ENCODE peak calls at places on chromosomes 3 and 15, in six cellular contexts. V, J, A, O, F and Y are unnamed samples. For H3K4me1, the result is how much of the 10 kb centered on the place peaks cover.

GRCh38 chr15:35427091-35427490 is 118.9 kb downstream of the DPH6 start:
- DNase-seq in O (no peak), V (no peak), J (no peak), F (no peak), A (no peak), Y (no peak)

GRCh38 chr3:126524429-126524988 is 554 bp downstream of the CHST13 start:
- DNase-seq in J (no peak), V (no peak), A (peak), O (peak), F (peak), Y (peak)

GRCh38 chr15:65384505-65384894 is 6.7 kb upstream of the IGDCC3 start:
- DNase-seq in J (no peak), O (no peak), A (no peak), F (no peak), V (no peak), Y (no peak)

GRCh38 chr15:64651573-64652260 is 123.7 kb downstream of the RBPMS2 start:
- DNase-seq in J (peak), O (no peak), F (no peak), V (no peak), A (no peak), Y (no peak)

GRCh38 chr3:79148786-79149185 is 619.0 kb downstream of the ROBO1 start:
- DNase-seq in V (no peak), O (no peak), A (no peak), J (no peak), F (no peak), Y (no peak)

GRCh38 chr15:84953136-84953535 is 28.5 kb upstream of the PDE8A start:
- DNase-seq in O (no peak), J (no peak), F (no peak), A (no peak), V (no peak), Y (no peak)

GRCh38 chr3:160856450-160856849 is 100.4 kb downstream of the PPM1L start:
- DNase-seq in J (no peak), F (no peak), V (no peak), A (no peak), O (no peak), Y (no peak)

GRCh38 chr3:144362126-144362525 is 390.5 kb downstream of the DIPK2A start:
- DNase-seq in O (no peak), V (no peak), A (no peak), J (no peak), F (no peak), Y (no peak)

GRCh38 chr3:10462641-10463040 is 42.7 kb downstream of the ATP2B2 start:
- DNase-seq in V (no peak), O (no peak), J (no peak), F (no peak), A (no peak), Y (no peak)

GRCh38 chr15:23467110-23467600 is 20.1 kb upstream of the GOLGA6L2 start:
- DNase-seq in J (peak), F (peak), V (no peak), O (no peak), A (no peak), Y (no peak)

GRCh38 chr3:124826703-124827102 is 60.5 kb downstream of the ITGB5 start:
- DNase-seq in A (no peak), J (no peak), V (no peak), F (no peak), O (no peak), Y (no peak)

GRCh38 chr3:123350971-123351370 is 97.9 kb downstream of the ADCY5 start:
- DNase-seq in V (no peak), J (no peak), F (no peak), O (no peak), A (peak), Y (no peak)
- H3K4me1 ChIP-seq in V (under half), J (under half), F (under half), O (under half), A (under half), Y (under half)

GRCh38 chr3:47523310-47524073 is 10.0 kb upstream of the ELP6 start:
- DNase-seq in V (no peak), F (no peak), O (no peak), A (no peak), J (no peak), Y (no peak)
- H3K4me3 ChIP-seq in V (no peak), F (no peak), O (no peak), A (no peak), J (no peak), Y (no peak)

GRCh38 chr3:53822331-53822741 is 23.9 kb downstream of the CHDH start:
- DNase-seq in J (no peak), F (no peak), V (no peak), O (no peak), A (no peak), Y (no peak)
- H3K27ac ChIP-seq in J (no peak), F (no peak), V (no peak), O (no peak), A (no peak), Y (peak)

DNA sequence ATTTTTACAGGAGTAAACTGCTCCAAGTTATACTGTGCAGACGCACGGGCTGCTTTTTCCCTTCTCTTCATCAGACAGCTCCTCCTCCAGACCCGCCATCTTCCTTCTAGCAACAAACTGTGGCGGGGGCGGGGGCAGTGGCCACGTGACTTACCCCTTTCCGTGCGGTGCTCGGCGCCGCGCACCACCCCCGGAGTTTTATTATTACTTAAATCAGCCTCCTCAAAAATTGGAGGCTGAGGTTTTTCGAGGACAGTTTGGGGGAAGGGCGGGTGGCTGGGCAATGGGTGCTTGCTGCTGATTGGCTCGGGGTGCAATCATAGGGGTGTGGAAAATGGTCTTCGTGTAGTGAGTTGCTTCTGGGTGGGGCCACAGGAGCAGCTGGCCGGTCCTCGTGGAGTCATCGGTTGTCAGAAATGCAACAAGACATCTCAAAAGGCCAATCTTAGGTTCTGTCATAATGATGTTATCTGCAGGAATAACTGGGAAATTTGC is 77.1 kb upstream of the MFGE8 start:
- DNase-seq in F (peak), J (no peak), V (no peak), O (no peak), A (no peak), Y (no peak)
- H3K4me1 ChIP-seq in F (under half), J (under half), V (under half), O (under half), A (under half), Y (under half)

GRCh38 chr3:100941451-100941850 is 51.8 kb downstream of the ABI3BP start:
- DNase-seq in F (no peak), A (no peak), V (no peak), O (no peak), J (no peak), Y (no peak)
- H3K4me3 ChIP-seq in F (no peak), A (no peak), V (no peak), O (no peak), J (no peak), Y (no peak)

DNA sequence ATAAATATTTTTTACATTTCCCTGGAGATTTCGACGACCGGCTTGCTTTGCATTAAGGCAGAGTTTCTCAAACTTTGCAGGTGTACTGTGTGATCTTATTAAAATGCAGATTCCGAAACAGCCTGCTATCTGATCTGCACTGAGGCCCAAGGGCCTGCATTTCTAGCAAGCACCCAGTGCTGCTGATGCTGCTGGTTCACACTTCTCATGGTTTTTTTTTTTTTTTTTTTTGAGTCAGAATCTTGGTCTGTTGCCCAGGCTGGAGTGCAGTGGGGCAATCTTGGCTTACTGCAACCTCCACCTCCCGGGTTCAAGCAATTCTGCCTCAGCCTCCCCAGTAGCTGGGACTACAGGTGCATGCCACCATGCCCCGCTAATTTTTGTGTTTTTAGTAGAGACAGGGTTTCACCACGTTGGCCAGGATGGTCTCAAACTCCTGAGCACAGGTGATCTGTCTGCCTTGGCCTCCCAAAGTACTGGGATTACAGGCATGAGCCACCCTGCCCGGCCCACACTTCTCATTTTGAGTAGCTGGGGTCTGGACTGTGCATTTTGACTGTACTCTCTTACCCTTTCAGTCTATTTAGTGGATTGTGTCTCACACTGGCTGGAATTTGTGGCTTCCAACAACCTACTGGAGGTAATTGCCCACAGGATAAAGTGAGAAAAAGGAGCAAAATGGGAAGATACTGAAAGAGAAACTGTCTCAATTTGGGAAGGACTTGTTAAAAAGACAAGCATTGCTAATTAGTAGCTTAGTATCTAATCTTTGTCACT is 94.1 kb downstream of the ITPR1 start:
- DNase-seq in O (no peak), J (no peak), A (no peak), V (no peak), F (no peak), Y (no peak)
- H3K27ac ChIP-seq in O (peak), J (no peak), A (no peak), V (no peak), F (no peak), Y (no peak)

GRCh38 chr3:185631108-185631507 is 45.0 kb downstream of the SENP2 start:
- DNase-seq in A (no peak), O (no peak), V (no peak), J (no peak), F (no peak), Y (no peak)

GRCh38 chr3:185630182-185630622 is 44.1 kb downstream of the SENP2 start:
- DNase-seq in V (no peak), J (no peak), F (no peak), O (no peak), A (no peak), Y (peak)

GRCh38 chr3:185629554-185630181 is 43.6 kb downstream of the SENP2 start:
- DNase-seq in A (no peak), V (no peak), F (no peak), J (no peak), O (no peak), Y (no peak)

GRCh38 chr3:185632996-185633395 is 46.9 kb downstream of the SENP2 start:
- DNase-seq in A (no peak), F (no peak), O (no peak), J (no peak), V (no peak), Y (no peak)

GRCh38 chr3:185631508-185632206 is 45.6 kb downstream of the SENP2 start:
- DNase-seq in F (peak), A (no peak), V (peak), O (no peak), J (no peak), Y (no peak)
- H3K4me1 ChIP-seq in F (under half), A (under half), V (under half), O (under half), J (under half), Y (under half)